ENCODE peak calls at places on chromosomes 13 and 19, in nine cellular contexts. N is spleen; M is substantia nigra; D is Right ventricle myocardium superior; O is cardiac muscle cell; Z is stimulated activated CD8-positive, alpha-beta memory T cell treated with anti-CD3 and anti-CD28 coated beads, Interleukin-2, amount 100 ng/mL, for 1 hour; T is gastrocnemius medialis; B is pancreas; I is thoracic aorta. P is an unnamed sample.

GRCh38 chr19:49801966-49802661 is 11.0 kb downstream of the FUZ start:
- DNase-seq in N (no peak), M (peak), D (peak), O (peak), Z (no peak), T (peak), B (peak), I (peak), P (peak)

GRCh38 chr19:33358408-33358807 is 15.1 kb upstream of the CEBPG start:
- DNase-seq in N (no peak), M (no peak), D (no peak), O (no peak), Z (no peak), T (no peak), B (no peak), I (no peak), P (no peak)

GRCh38 chr19:38734426-38735256 is 9.6 kb downstream of the CAPN12 start:
- DNase-seq in N (peak), M (no peak), D (peak), O (no peak), Z (no peak), T (no peak), B (peak), I (no peak), P (peak)

GRCh38 chr19:38120471-38121030 is 103.5 kb downstream of the DPF1 start:
- DNase-seq in N (no peak), M (no peak), D (no peak), O (no peak), Z (no peak), T (no peak), B (no peak), I (no peak), P (no peak)

GRCh38 chr13:66528903-66529576 is 701.1 kb downstream of the PCDH9 start:
- DNase-seq in N (no peak), M (no peak), D (no peak), O (no peak), Z (no peak), T (no peak), B (no peak), I (no peak), P (no peak)

GRCh38 chr13:104953588-104953987 is 1581.9 kb downstream of the EFNB2 start:
- DNase-seq in N (no peak), M (no peak), D (no peak), O (no peak), Z (no peak), T (no peak), B (no peak), I (no peak), P (no peak)

GRCh38 chr13:94713556-94714182 is 1.3 kb upstream of the SOX21 start:
- DNase-seq in N (no peak), M (peak), D (no peak), O (no peak), Z (no peak), T (no peak), B (peak), I (no peak), P (no peak)

GRCh38 chr13:99988469-99989375 is 7.1 kb downstream of the ZIC2 start:
- DNase-seq in N (no peak), M (no peak), D (no peak), O (peak), Z (no peak), T (no peak), B (no peak), I (no peak), P (no peak)

GRCh38 chr19:12956446-12957388 is at the start of gene GADD45GIP1:
- DNase-seq in N (peak), M (peak), D (peak), O (peak), Z (peak), T (peak), B (peak), I (no peak), P (peak)

GRCh38 chr19:38596057-38596981 is 21.4 kb downstream of the MAP4K1 start:
- DNase-seq in N (no peak), M (no peak), D (no peak), O (peak), Z (no peak), T (peak), B (peak), I (no peak), P (no peak)

GRCh38 chr19:8641908-8642547 is 11.6 kb downstream of the NFILZ start:
- DNase-seq in N (no peak), M (no peak), D (no peak), O (peak), Z (no peak), T (no peak), B (no peak), I (no peak), P (no peak)

GRCh38 chr19:44605547-44605946 is 7.8 kb upstream of the IGSF23 start:
- DNase-seq in N (no peak), M (no peak), D (no peak), O (no peak), Z (no peak), T (no peak), B (no peak), I (no peak), P (no peak)